ENCODE peak calls at places on chromosomes 6 and 20, in nine cellular contexts. D, G, O, P, M, C, X, K and Y are unnamed samples.

GRCh38 chr6:156564128-156564806 is 212.9 kb upstream of the ARID1B start:
- DNase-seq in D (peak), G (peak), O (peak), P (peak), M (peak), C (peak), X (peak), K (peak), Y (peak)

GRCh38 chr6:36703081-36703606 is 5.5 kb downstream of the RAB44 start:
- DNase-seq in D (no peak), G (no peak), O (no peak), P (no peak), M (no peak), C (no peak), X (no peak), K (no peak), Y (no peak)

GRCh38 chr6:63504777-63505384 is 67.4 kb upstream of the LOC128125822 start:
- DNase-seq in D (no peak), G (no peak), O (no peak), P (no peak), M (no peak), C (no peak), X (peak), K (no peak), Y (no peak)

GRCh38 chr6:166757226-166758135 is 130.4 kb upstream of the RPS6KA2 start:
- DNase-seq in D (peak), G (no peak), O (no peak), P (no peak), M (no peak), C (peak), X (peak), K (no peak), Y (peak)

GRCh38 chr20:56368351-56369134 is 9.8 kb downstream of the FAM210B start:
- DNase-seq in D (no peak), G (no peak), O (no peak), P (no peak), M (no peak), C (no peak), X (no peak), K (no peak), Y (no peak)

GRCh38 chr20:25315418-25316210 is 67.7 kb downstream of the PYGB start:
- DNase-seq in D (peak), G (no peak), O (no peak), P (peak), M (no peak), C (no peak), X (peak), K (no peak), Y (no peak)

GRCh38 chr6:28282923-28283322 is 1.6 kb downstream of the PGBD1 start:
- DNase-seq in D (no peak), G (no peak), O (no peak), P (no peak), M (no peak), C (no peak), X (peak), K (no peak), Y (no peak)

GRCh38 chr6:159279790-159280277 is 110.6 kb downstream of the FNDC1 start:
- DNase-seq in D (no peak), G (no peak), O (no peak), P (peak), M (no peak), C (no peak), X (no peak), K (no peak), Y (peak)

GRCh38 chr20:35012227-35013069 is 56.8 kb downstream of the MYH7B start:
- DNase-seq in D (no peak), G (no peak), O (no peak), P (peak), M (no peak), C (no peak), X (no peak), K (peak), Y (no peak)

GRCh38 chr6:152277826-152278247 is 359.3 kb downstream of the SYNE1 start:
- DNase-seq in D (no peak), G (no peak), O (peak), P (peak), M (peak), C (peak), X (no peak), K (peak), Y (no peak)

GRCh38 chr6:15682965-15683822 is 20.4 kb upstream of the DTNBP1 start:
- DNase-seq in D (no peak), G (no peak), O (no peak), P (no peak), M (no peak), C (peak), X (no peak), K (no peak), Y (no peak)

GRCh38 chr20:46400828-46401477 is 5.5 kb downstream of the ELMO2 start:
- DNase-seq in D (peak), G (no peak), O (no peak), P (no peak), M (no peak), C (peak), X (peak), K (no peak), Y (no peak)

GRCh38 chr6:33320315-33321181 is 3.0 kb upstream of the ZBTB22 start:
- DNase-seq in D (peak), G (peak), O (peak), P (peak), M (peak), C (peak), X (peak), K (peak), Y (peak)

GRCh38 chr20:59751075-59751711 is 146.9 kb downstream of the PHACTR3 start:
- DNase-seq in D (peak), G (peak), O (peak), P (peak), M (peak), C (peak), X (peak), K (peak), Y (peak)

GRCh38 chr6:167651251-167652041 is 175.3 kb upstream of the AFDN start:
- DNase-seq in D (no peak), G (no peak), O (no peak), P (no peak), M (no peak), C (no peak), X (no peak), K (no peak), Y (no peak)

GRCh38 chr6:32945106-32945761 is 4.4 kb upstream of the HLA-DMB start:
- DNase-seq in D (peak), G (no peak), O (no peak), P (no peak), M (no peak), C (no peak), X (peak), K (peak), Y (no peak)

GRCh38 chr6:30611150-30611855 is 5.7 kb downstream of the PPP1R10 start:
- DNase-seq in D (no peak), G (no peak), O (no peak), P (no peak), M (no peak), C (no peak), X (no peak), K (no peak), Y (no peak)

GRCh38 chr6:20876016-20876415 is 341.8 kb downstream of the CDKAL1 start:
- DNase-seq in D (peak), G (no peak), O (no peak), P (no peak), M (no peak), C (peak), X (peak), K (no peak), Y (no peak)

GRCh38 chr6:132227937-132228336 is 173.3 kb downstream of the MOXD1 start:
- DNase-seq in D (peak), G (no peak), O (no peak), P (no peak), M (no peak), C (no peak), X (peak), K (no peak), Y (no peak)

GRCh38 chr20:1844723-1845523 is 50.3 kb upstream of the SIRPA start:
- DNase-seq in D (peak), G (peak), O (peak), P (peak), M (peak), C (peak), X (peak), K (peak), Y (peak)

GRCh38 chr6:82909551-82909950 is 156.1 kb downstream of the UBE3D start:
- DNase-seq in D (no peak), G (no peak), O (no peak), P (no peak), M (no peak), C (no peak), X (peak), K (no peak), Y (no peak)

GRCh38 chr6:116666869-116667268 is 1.7 kb downstream of the ZUP1 start:
- DNase-seq in D (no peak), G (no peak), O (no peak), P (no peak), M (no peak), C (no peak), X (no peak), K (no peak), Y (no peak)

GRCh38 chr20:23078994-23079364 is 7.1 kb downstream of the CD93 start:
- DNase-seq in D (no peak), G (no peak), O (no peak), P (no peak), M (no peak), C (no peak), X (no peak), K (no peak), Y (no peak)

GRCh38 chr6:159691963-159692287 is 1.1 kb downstream of the SOD2 start:
- DNase-seq in D (no peak), G (no peak), O (no peak), P (no peak), M (no peak), C (no peak), X (peak), K (no peak), Y (no peak)

GRCh38 chr6:34657307-34657978 is 39.1 kb downstream of the ILRUN start:
- DNase-seq in D (peak), G (peak), O (no peak), P (peak), M (no peak), C (peak), X (peak), K (peak), Y (peak)

GRCh38 chr6:134936927-134937326 is 13.0 kb downstream of the ALDH8A1 start:
- DNase-seq in D (peak), G (no peak), O (no peak), P (no peak), M (no peak), C (no peak), X (peak), K (no peak), Y (no peak)

GRCh38 chr6:4778086-4778485 is 1.9 kb downstream of the CDYL start:
- DNase-seq in D (no peak), G (no peak), O (no peak), P (no peak), M (no peak), C (no peak), X (peak), K (no peak), Y (no peak)

GRCh38 chr20:40953856-40954255 is 74.8 kb upstream of the TOP1 start:
- DNase-seq in D (peak), G (no peak), O (no peak), P (no peak), M (no peak), C (no peak), X (peak), K (no peak), Y (peak)

GRCh38 chr20:62702008-62702290 is 6.7 kb upstream of the NTSR1 start:
- DNase-seq in D (no peak), G (no peak), O (no peak), P (no peak), M (no peak), C (no peak), X (no peak), K (no peak), Y (no peak)

GRCh38 chr20:52937701-52938100 is 34.5 kb upstream of the TSHZ2 start:
- DNase-seq in D (no peak), G (no peak), O (no peak), P (no peak), M (no peak), C (no peak), X (no peak), K (no peak), Y (no peak)

GRCh38 chr6:155341130-155341828 is 27.0 kb upstream of the TFB1M start:
- DNase-seq in D (peak), G (no peak), O (no peak), P (no peak), M (no peak), C (no peak), X (peak), K (no peak), Y (no peak)

GRCh38 chr20:10321138-10321717 is 102.6 kb downstream of the SNAP25 start:
- DNase-seq in D (no peak), G (peak), O (no peak), P (no peak), M (no peak), C (no peak), X (no peak), K (no peak), Y (no peak)

GRCh38 chr6:125784365-125784764 is 6.4 kb upstream of the NCOA7 start:
- DNase-seq in D (peak), G (no peak), O (no peak), P (no peak), M (no peak), C (no peak), X (peak), K (no peak), Y (no peak)

GRCh38 chr20:50692553-50692933 is 1.2 kb upstream of the RIPOR3 start:
- DNase-seq in D (no peak), G (no peak), O (no peak), P (no peak), M (no peak), C (no peak), X (no peak), K (no peak), Y (no peak)

GRCh38 chr20:50690562-50690978 is 772 bp downstream of the RIPOR3 start:
- DNase-seq in D (no peak), G (no peak), O (no peak), P (no peak), M (no peak), C (no peak), X (no peak), K (no peak), Y (no peak)

GRCh38 chr20:50689864-50690263 is 1.5 kb downstream of the RIPOR3 start:
- DNase-seq in D (no peak), G (peak), O (no peak), P (peak), M (peak), C (no peak), X (peak), K (peak), Y (peak)

GRCh38 chr20:50691585-50692552 is 527 bp upstream of the RIPOR3 start:
- DNase-seq in D (peak), G (peak), O (no peak), P (no peak), M (no peak), C (peak), X (peak), K (peak), Y (no peak)

GRCh38 chr20:50690979-50691584 is at the start of gene RIPOR3:
- DNase-seq in D (no peak), G (no peak), O (no peak), P (peak), M (peak), C (peak), X (peak), K (no peak), Y (no peak)
- H3K27ac ChIP-seq in D (peak), G (peak), O (no peak), P (peak), M (peak), C (peak), X (no peak), K (no peak), Y (peak)

DNA sequence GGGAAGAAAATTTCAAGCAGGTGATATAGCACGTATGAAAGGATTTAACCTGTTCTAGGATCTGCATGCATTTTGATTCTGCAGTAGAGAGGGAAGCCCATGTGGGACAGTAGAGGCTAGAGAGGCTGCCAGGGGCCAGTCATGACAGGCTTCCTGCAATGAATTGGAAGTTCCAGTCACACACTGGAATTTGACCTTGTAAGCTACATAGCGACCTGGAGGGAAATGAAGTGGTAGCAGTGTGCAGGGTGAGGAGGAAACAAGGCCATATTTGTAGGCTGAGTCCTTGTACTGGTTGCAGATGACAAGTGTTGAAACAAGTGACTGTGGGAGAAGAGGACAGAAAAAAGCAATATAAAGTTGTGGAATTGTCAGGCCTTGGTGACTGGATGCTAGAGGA is 58.6 kb upstream of the OLIG3 start:
- DNase-seq in D (no peak), G (no peak), O (no peak), P (no peak), M (no peak), C (no peak), X (no peak), K (no peak), Y (no peak)
- H3K27ac ChIP-seq in D (no peak), G (no peak), O (no peak), P (no peak), M (no peak), C (no peak), X (no peak), K (no peak), Y (no peak)

GRCh38 chr6:129634411-129635230 is 75.4 kb downstream of the ARHGAP18 start:
- DNase-seq in D (peak), G (no peak), O (no peak), P (no peak), M (no peak), C (no peak), X (no peak), K (no peak), Y (no peak)

GRCh38 chr6:129641344-129641743 is 68.6 kb downstream of the ARHGAP18 start:
- DNase-seq in D (peak), G (no peak), O (no peak), P (no peak), M (no peak), C (no peak), X (peak), K (no peak), Y (no peak)

GRCh38 chr6:129635396-129636164 is 74.4 kb downstream of the ARHGAP18 start:
- DNase-seq in D (peak), G (no peak), O (no peak), P (no peak), M (no peak), C (no peak), X (peak), K (no peak), Y (no peak)

GRCh38 chr6:129638055-129639019 is 71.6 kb downstream of the ARHGAP18 start:
- DNase-seq in D (peak), G (no peak), O (no peak), P (no peak), M (no peak), C (peak), X (no peak), K (peak), Y (peak)

GRCh38 chr6:129637340-129638054 is 72.5 kb downstream of the ARHGAP18 start:
- DNase-seq in D (no peak), G (no peak), O (no peak), P (no peak), M (no peak), C (no peak), X (no peak), K (no peak), Y (no peak)
- H3K27ac ChIP-seq in D (peak), G (no peak), O (no peak), P (no peak), M (peak), C (peak), X (no peak), K (peak), Y (peak)

DNA sequence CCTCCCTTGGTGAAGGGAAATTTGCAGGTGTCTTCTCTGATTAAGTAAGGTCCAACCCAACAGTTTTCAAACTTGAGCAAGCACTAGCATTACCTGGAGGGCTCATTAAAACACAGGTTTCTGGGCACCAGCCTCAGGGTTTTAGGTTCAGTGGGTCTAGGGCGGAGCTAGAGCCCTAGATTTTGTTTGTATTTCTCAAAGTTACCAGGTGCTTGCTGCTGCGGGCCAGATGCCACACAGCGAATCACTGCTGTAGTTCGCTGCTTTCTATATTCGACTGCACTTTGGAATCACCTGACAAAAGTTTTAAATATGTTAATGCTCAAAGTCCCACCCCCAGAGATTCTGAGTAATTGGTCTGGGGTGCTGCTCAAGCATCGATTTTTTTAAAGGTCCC is 838 bp downstream of the COL21A1 start:
- DNase-seq in D (no peak), G (no peak), O (no peak), P (no peak), M (no peak), C (peak), X (no peak), K (no peak), Y (no peak)
- H3K27ac ChIP-seq in D (no peak), G (peak), O (no peak), P (no peak), M (peak), C (peak), X (no peak), K (no peak), Y (no peak)